ENCODE peak calls at places on chromosomes 11 and 22, in nine cellular contexts. F is HFFc6; E is AG04450; O is GM10248; R is psoas muscle; G is HepG2; D is HFF-Myc; M is endothelial cell; J is activated CD8-positive, alpha-beta T cell treated with anti-CD3 and anti-CD28 coated beads for 36 hours. S is an unnamed sample.

GRCh38 chr11:22809893-22810292 is 19.7 kb downstream of the SVIP start:
- DNase-seq in R (no peak), D (no peak), J (no peak), G (no peak), E (no peak), F (no peak), M (no peak), O (no peak), S (no peak)

GRCh38 chr11:46298699-46299424 is 21.4 kb downstream of the CREB3L1 start:
- DNase-seq in M (no peak), R (no peak), E (no peak), G (no peak), F (peak), J (no peak), D (no peak), O (no peak), S (no peak)

GRCh38 chr22:28544431-28544868 is 135.2 kb downstream of the TTC28 start:
- DNase-seq in D (no peak), R (no peak), O (no peak), E (no peak), F (peak), M (no peak), J (no peak), G (no peak), S (no peak)

GRCh38 chr11:130908770-130909625 is 7.3 kb downstream of the SNX19 start:
- DNase-seq in F (peak), R (no peak), E (peak), D (no peak), M (no peak), O (no peak), G (no peak), J (no peak), S (no peak)

GRCh38 chr11:72228229-72228843 is 3.8 kb downstream of the INPPL1 start:
- DNase-seq in O (no peak), F (no peak), E (no peak), M (no peak), G (no peak), J (no peak), D (no peak), R (no peak), S (no peak)

GRCh38 chr22:39567135-39567946 is 3.2 kb upstream of the CACNA1I start:
- DNase-seq in E (no peak), D (no peak), O (no peak), J (peak), G (no peak), M (no peak), R (no peak), F (no peak), S (no peak)

GRCh38 chr11:24793479-24793878 is 296.6 kb downstream of the LUZP2 start:
- DNase-seq in F (no peak), R (no peak), O (no peak), E (no peak), D (no peak), G (no peak), J (no peak), M (no peak), S (no peak)

GRCh38 chr11:130428271-130428670 is at the start of gene ADAMTS8:
- DNase-seq in G (no peak), O (no peak), E (no peak), R (no peak), F (no peak), J (no peak), D (no peak), M (peak), S (no peak)

GRCh38 chr22:27720860-27721259 is 80.7 kb downstream of the MN1 start:
- DNase-seq in O (no peak), M (no peak), G (no peak), F (no peak), J (no peak), R (peak), D (no peak), E (no peak), S (no peak)

GRCh38 chr11:126546191-126546590 is 190.7 kb downstream of the ST3GAL4 start:
- DNase-seq in G (no peak), E (no peak), F (no peak), M (no peak), D (no peak), R (no peak), O (no peak), J (no peak), S (no peak)

GRCh38 chr22:17137861-17138425 is 16.8 kb upstream of the TMEM121B start:
- DNase-seq in F (no peak), J (no peak), R (no peak), M (no peak), E (no peak), G (no peak), D (no peak), O (no peak), S (no peak)

GRCh38 chr11:22785251-22785650 is 44.4 kb downstream of the SVIP start:
- DNase-seq in D (no peak), M (no peak), G (no peak), E (no peak), O (no peak), J (no peak), F (no peak), R (no peak), S (no peak)

GRCh38 chr22:18023509-18024275 is 669 bp downstream of the MICAL3 start:
- DNase-seq in G (no peak), M (peak), J (peak), R (peak), O (peak), F (peak), D (no peak), E (peak), S (peak)

GRCh38 chr11:19275496-19275895 is 34.8 kb upstream of the E2F8 start:
- DNase-seq in M (no peak), D (no peak), E (no peak), G (no peak), O (no peak), J (no peak), F (no peak), R (no peak), S (no peak)

GRCh38 chr11:121892863-121893262 is 223.2 kb downstream of the BLID start:
- DNase-seq in J (no peak), O (no peak), E (no peak), M (no peak), F (no peak), R (no peak), D (no peak), G (no peak), S (no peak)

GRCh38 chr22:24789516-24789915 is 15.0 kb upstream of the PIWIL3 start:
- DNase-seq in O (no peak), M (no peak), D (no peak), F (no peak), E (no peak), R (no peak), G (peak), J (no peak), S (no peak)

GRCh38 chr11:70885281-70885680 is 367.1 kb downstream of the SHANK2 start:
- DNase-seq in R (no peak), J (no peak), G (no peak), D (no peak), F (no peak), M (no peak), O (no peak), E (no peak), S (no peak)

GRCh38 chr11:287821-288327 is 1.1 kb upstream of the PGGHG start:
- DNase-seq in O (no peak), D (no peak), M (no peak), G (no peak), F (no peak), R (peak), J (no peak), E (no peak), S (peak)

GRCh38 chr22:40449676-40450035 is 79.3 kb downstream of the SGSM3 start:
- DNase-seq in M (no peak), G (no peak), O (no peak), E (no peak), J (no peak), R (no peak), F (peak), D (peak), S (no peak)

GRCh38 chr11:1864831-1865665 is 12.2 kb downstream of the LSP1 start:
- DNase-seq in F (no peak), D (no peak), M (no peak), R (peak), G (no peak), O (no peak), E (no peak), J (no peak), S (no peak)

GRCh38 chr11:662689-663274 is 25.7 kb downstream of the DRD4 start:
- DNase-seq in G (peak), J (peak), O (peak), D (peak), R (peak), E (peak), M (peak), F (peak), S (peak)

GRCh38 chr11:112179601-112180000 is 4.3 kb downstream of the BCO2 start:
- DNase-seq in F (no peak), O (no peak), G (no peak), E (no peak), R (no peak), D (no peak), J (no peak), M (no peak), S (no peak)

GRCh38 chr11:129888451-129888850 is 6.9 kb downstream of the NFRKB start:
- DNase-seq in J (peak), R (no peak), F (no peak), M (no peak), G (no peak), E (no peak), O (no peak), D (no peak), S (no peak)

GRCh38 chr11:116224154-116224888 is 548.5 kb downstream of the BUD13 start:
- DNase-seq in J (peak), E (peak), F (no peak), O (peak), M (peak), D (peak), R (no peak), G (peak), S (peak)

GRCh38 chr11:86117706-86118050 is 48.8 kb upstream of the PICALM start:
- DNase-seq in F (no peak), G (no peak), D (no peak), M (no peak), J (no peak), O (no peak), R (no peak), E (no peak), S (no peak)

GRCh38 chr11:86740628-86741488 is 59.5 kb upstream of the PRSS23 start:
- DNase-seq in R (peak), D (peak), J (peak), O (no peak), M (no peak), E (peak), F (peak), G (peak), S (no peak)

GRCh38 chr11:35971841-35972422 is 28.1 kb downstream of the LDLRAD3 start:
- DNase-seq in M (no peak), G (no peak), R (no peak), F (no peak), E (no peak), O (no peak), J (no peak), D (no peak), S (no peak)

GRCh38 chr11:541433-541885 is 4.1 kb downstream of the LRRC56 start:
- DNase-seq in M (no peak), D (no peak), G (no peak), R (peak), E (no peak), O (no peak), F (no peak), J (no peak), S (no peak)

GRCh38 chr11:110857885-110858555 is 145.8 kb upstream of the ARHGAP20 start:
- DNase-seq in R (no peak), D (no peak), E (peak), J (no peak), G (no peak), M (no peak), O (no peak), F (peak), S (no peak)

GRCh38 chr11:122776546-122776945 is 61.8 kb upstream of the CRTAM start:
- DNase-seq in M (no peak), F (no peak), E (no peak), G (no peak), O (no peak), D (no peak), J (no peak), R (no peak), S (no peak)

GRCh38 chr11:89477175-89477574 is 14.0 kb downstream of the NOX4 start:
- DNase-seq in E (no peak), G (peak), D (no peak), R (no peak), M (no peak), J (no peak), O (no peak), F (no peak), S (no peak)

GRCh38 chr22:37639070-37639760 is at the start of gene SH3BP1:
- DNase-seq in M (peak), G (peak), F (no peak), D (no peak), R (peak), J (peak), E (no peak), O (peak), S (peak)

GRCh38 chr22:23764931-23765881 is 2.4 kb downstream of the C22orf15 start:
- DNase-seq in G (no peak), M (no peak), E (no peak), J (no peak), R (peak), O (no peak), D (no peak), F (no peak), S (no peak)

GRCh38 chr22:31757265-31757664 is 3.4 kb downstream of the DEPDC5 start:
- DNase-seq in E (no peak), R (no peak), O (no peak), J (no peak), M (no peak), F (no peak), G (no peak), D (no peak), S (no peak)

GRCh38 chr11:118907749-118908106 is 18.0 kb downstream of the BCL9L start:
- DNase-seq in G (no peak), R (no peak), F (no peak), O (no peak), M (no peak), D (no peak), E (no peak), J (no peak), S (no peak)

DNA sequence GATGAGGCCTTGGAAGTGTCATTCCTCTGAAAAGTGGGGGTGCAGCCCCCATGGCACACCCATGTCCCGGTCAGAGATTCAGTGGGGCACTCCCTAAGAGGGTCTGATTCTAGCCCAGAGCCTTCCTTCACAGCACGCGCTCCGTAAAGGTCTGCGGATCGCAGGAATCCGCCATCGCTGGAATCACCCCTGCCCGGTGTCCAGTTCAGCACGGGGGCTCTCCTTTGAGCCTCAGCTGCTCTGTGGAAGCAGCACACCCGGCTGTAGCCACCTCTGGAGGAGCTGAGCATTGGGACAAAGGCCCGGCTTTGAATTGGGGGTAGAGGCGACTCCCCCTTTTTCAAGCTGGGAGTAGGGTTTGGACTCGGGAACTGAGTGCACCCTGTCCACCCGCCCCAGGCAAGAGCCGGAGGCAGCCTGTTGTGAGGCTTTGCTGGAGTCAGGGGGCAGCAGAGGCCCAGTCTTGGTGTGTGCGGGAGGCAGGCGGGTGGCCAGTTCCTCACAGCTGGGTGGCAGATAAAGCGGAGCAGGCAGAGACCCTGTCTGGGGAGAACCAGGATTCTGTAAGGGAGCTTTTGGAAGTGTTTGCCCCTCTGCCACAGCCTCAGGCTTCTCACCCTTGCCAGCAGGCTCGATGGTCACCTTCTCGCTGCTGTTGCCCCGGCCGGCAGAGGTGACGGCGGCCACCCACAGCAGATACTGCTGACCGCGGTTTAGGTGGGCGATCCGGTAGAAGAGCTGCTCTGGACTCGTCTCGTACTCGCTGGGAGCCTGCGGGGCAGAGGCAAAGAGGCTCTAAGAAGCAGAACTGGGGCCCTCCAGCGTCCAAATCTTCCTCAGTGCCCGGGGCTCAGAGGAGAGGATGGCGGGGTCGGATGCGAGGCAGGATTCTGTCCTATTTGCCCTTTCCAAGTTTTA is 115.9 kb downstream of the CEP164 start:
- DNase-seq in J (peak), E (no peak), F (peak), G (peak), O (peak), M (peak), D (no peak), R (peak), S (peak)
- TF ChIP-seq CTCF in J (peak), E (peak), F (peak), G (peak), O (peak), M (peak), D (peak), R (peak), S (peak)

GRCh38 chr22:19722175-19722914 is 994 bp upstream of the GP1BB start:
- DNase-seq in M (no peak), R (no peak), F (no peak), E (no peak), D (no peak), G (no peak), O (no peak), J (no peak), S (no peak)

GRCh38 chr22:19722915-19723164 is 499 bp upstream of the GP1BB start:
- DNase-seq in R (no peak), M (no peak), E (no peak), F (no peak), O (no peak), D (no peak), J (no peak), G (no peak), S (no peak)

GRCh38 chr22:19723165-19723989 is at the start of gene GP1BB:
- DNase-seq in O (no peak), E (no peak), F (no peak), M (peak), J (peak), D (no peak), G (no peak), R (no peak), S (peak)

GRCh38 chr22:19724927-19725661 is 1.8 kb downstream of the GP1BB start:
- DNase-seq in J (no peak), M (no peak), G (no peak), O (no peak), R (no peak), D (no peak), F (no peak), E (no peak), S (no peak)

DNA sequence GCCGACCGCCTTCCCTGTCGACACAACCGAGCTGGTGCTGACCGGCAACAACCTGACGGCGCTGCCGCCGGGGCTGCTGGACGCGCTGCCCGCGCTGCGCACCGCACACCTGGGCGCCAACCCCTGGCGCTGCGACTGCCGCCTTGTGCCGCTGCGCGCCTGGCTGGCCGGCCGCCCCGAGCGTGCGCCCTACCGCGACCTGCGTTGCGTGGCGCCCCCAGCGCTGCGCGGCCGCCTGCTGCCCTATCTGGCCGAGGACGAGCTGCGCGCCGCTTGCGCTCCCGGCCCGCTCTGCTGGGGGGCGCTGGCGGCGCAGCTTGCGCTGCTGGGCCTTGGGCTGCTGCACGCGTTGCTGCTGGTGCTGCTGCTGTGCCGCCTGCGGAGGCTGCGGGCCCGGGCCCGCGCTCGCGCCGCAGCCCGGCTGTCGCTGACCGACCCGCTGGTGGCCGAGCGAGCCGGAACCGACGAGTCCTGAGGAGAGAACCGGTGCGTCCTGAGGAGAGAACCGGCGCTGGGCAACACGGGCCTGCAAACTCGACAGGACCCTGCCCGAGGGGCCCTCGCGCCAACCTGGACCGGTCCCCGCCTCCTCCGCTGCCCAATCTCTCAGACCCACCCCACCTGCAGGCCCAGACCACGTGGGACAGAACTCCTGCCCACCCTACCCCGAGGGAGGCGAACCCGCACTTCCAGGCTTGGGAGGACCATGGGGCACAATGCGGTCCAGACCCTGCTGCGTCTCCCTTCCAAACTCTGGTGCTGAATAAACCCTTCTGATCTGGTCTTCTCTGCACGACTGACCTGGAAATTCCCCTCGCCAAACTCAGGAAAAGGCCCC is 870 bp downstream of the GP1BB start:
- DNase-seq in J (peak), M (peak), F (no peak), D (no peak), R (no peak), E (no peak), G (peak), O (no peak), S (peak)
- TF ChIP-seq CTCF in J (peak), M (peak), F (no peak), D (no peak), R (no peak), E (no peak), G (peak), O (peak), S (peak)

DNA sequence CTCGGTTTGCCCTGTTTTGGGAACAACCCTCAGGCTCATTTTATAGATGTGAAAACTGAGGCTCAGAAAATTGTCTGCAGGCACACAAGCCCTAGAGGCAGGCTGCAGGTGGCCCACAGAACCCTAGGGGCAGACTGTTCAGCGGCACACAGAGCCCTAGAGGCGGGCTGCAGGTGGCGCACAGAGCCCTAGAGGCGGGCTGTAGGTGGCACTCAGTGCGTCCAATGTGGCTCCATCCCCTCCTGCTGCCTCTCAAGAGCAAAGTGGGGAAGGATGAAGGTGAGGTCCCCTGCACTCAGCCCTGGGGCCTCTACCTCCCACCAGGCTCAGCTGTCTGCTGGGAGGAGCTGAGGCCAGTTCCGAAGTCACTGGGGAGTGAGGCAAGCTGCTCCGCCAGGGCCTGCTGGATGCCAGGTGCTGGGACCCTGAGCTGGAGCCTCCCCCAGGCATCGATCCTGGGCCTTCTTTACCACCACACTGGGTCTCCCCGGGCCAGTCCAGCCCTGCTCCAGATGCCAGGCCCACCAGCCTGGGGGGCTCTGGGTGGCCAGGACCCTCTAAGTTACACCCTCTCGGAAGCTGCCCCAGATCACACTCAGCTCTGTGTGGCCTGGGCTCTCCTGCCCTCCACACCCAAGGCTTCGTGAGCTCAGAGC is 2.3 kb downstream of the ACY3 start:
- DNase-seq in M (peak), F (no peak), G (peak), D (no peak), R (no peak), E (no peak), O (peak), J (peak), S (peak)
- TF ChIP-seq CTCF in M (no peak), F (peak), G (peak), D (no peak), R (no peak), E (peak), O (peak), J (peak), S (peak)

GRCh38 chr22:41948142-41948541 is 1.2 kb upstream of the CENPM start:
- DNase-seq in G (peak), F (no peak), J (no peak), O (no peak), E (no peak), M (no peak), D (no peak), R (no peak), S (no peak)

GRCh38 chr22:41947181-41948080 is 479 bp upstream of the CENPM start:
- DNase-seq in D (no peak), R (no peak), O (no peak), F (no peak), G (no peak), E (no peak), J (no peak), M (no peak), S (no peak)

GRCh38 chr22:41949297-41949965 is 2.5 kb upstream of the CENPM start:
- DNase-seq in E (no peak), O (no peak), D (no peak), M (no peak), J (no peak), F (no peak), G (no peak), R (no peak), S (no peak)

GRCh38 chr22:41943661-41944209 is 3.2 kb downstream of the CENPM start:
- DNase-seq in G (no peak), O (no peak), R (no peak), D (no peak), F (peak), J (no peak), E (no peak), M (no peak), S (no peak)

GRCh38 chr22:41946360-41947180 is at the start of gene CENPM:
- DNase-seq in G (peak), J (peak), D (peak), E (peak), F (peak), R (peak), O (peak), M (peak), S (peak)
- TF ChIP-seq CTCF in G (peak), J (peak), D (no peak), E (peak), F (peak), R (no peak), O (no peak), M (peak), S (no peak)

S was measured in GM20000.